ENCODE peak calls at places on chromosomes 1 and 21, in four cellular contexts. K, I, P and Z are unnamed samples.

GRCh38 chr1:235984041-235984820 is 80.7 kb downstream of the NID1 start:
- DNase-seq in I (no peak), P (no peak), K (peak), Z (no peak)

GRCh38 chr1:25064465-25065238 is 134.6 kb upstream of the RUNX3 start:
- DNase-seq in I (no peak), K (no peak), P (no peak), Z (no peak)

GRCh38 chr21:42456457-42456856 is 39.6 kb downstream of the RSPH1 start:
- DNase-seq in K (no peak), I (no peak), P (no peak), Z (no peak)

GRCh38 chr1:160284220-160284781 is 632 bp downstream of the PEX19 start:
- DNase-seq in K (peak), P (no peak), I (no peak), Z (no peak)

GRCh38 chr1:93846151-93846928 is 32.7 kb downstream of the DNTTIP2 start:
- DNase-seq in K (no peak), I (peak), P (peak), Z (no peak)

GRCh38 chr1:204213668-204214662 is at the start of gene GOLT1A:
- DNase-seq in P (peak), I (peak), K (peak), Z (no peak)

GRCh38 chr21:21715286-21715969 is 717.2 kb downstream of the NCAM2 start:
- DNase-seq in I (no peak), P (no peak), K (no peak), Z (no peak)

GRCh38 chr1:247904122-247904521 is 8.7 kb downstream of the OR2W3 start:
- DNase-seq in K (no peak), I (no peak), P (no peak), Z (no peak)